ENCODE peak calls at places on chromosomes 13 and 19, in ten cellular contexts. L, C, H, P, Q, Z, K, W, T and D are unnamed samples. For H3K4me1, the result is how much of the 10 kb centered on the place peaks cover.

GRCh38 chr13:76385606-76386005 is 500.6 kb downstream of the KCTD12 start:
- DNase-seq in L (no peak), C (no peak), H (peak), P (no peak), Q (no peak), Z (no peak), K (peak), W (no peak), T (peak), D (no peak)

GRCh38 chr13:79604752-79605151 is 123.8 kb downstream of the NDFIP2 start:
- DNase-seq in L (no peak), C (no peak), H (peak), P (no peak), Q (no peak), Z (no peak), K (no peak), W (no peak), T (no peak), D (peak)

GRCh38 chr13:61777281-61777680 is 361.6 kb upstream of the PCDH20 start:
- DNase-seq in L (no peak), C (peak), H (no peak), P (no peak), Q (peak), Z (no peak), K (no peak), W (no peak), T (no peak), D (no peak)

GRCh38 chr13:52879950-52880650 is 31.7 kb upstream of the PCDH8 start:
- DNase-seq in L (no peak), C (no peak), H (no peak), P (no peak), Q (peak), Z (no peak), K (no peak), W (peak), T (no peak), D (no peak)

GRCh38 chr13:100540621-100541020 is 48.0 kb downstream of the GGACT start:
- DNase-seq in L (peak), C (no peak), H (peak), P (no peak), Q (no peak), Z (no peak), K (no peak), W (no peak), T (no peak), D (no peak)

GRCh38 chr13:106210327-106210726 is 325.1 kb downstream of the EFNB2 start:
- DNase-seq in L (peak), C (no peak), H (peak), P (no peak), Q (no peak), Z (no peak), K (no peak), W (no peak), T (no peak), D (no peak)

GRCh38 chr13:95368998-95369397 is 67.7 kb upstream of the ABCC4 start:
- DNase-seq in L (no peak), C (no peak), H (no peak), P (no peak), Q (no peak), Z (no peak), K (no peak), W (no peak), T (no peak), D (no peak)

GRCh38 chr13:32315255-32316029 is at the start of the genes BRCA2 and ZAR1L:
- DNase-seq in L (peak), C (peak), H (peak), P (peak), Q (peak), Z (peak), K (peak), W (peak), T (peak), D (peak)

GRCh38 chr13:106738279-106738678 is 170.3 kb upstream of the ARGLU1 start:
- DNase-seq in L (no peak), C (no peak), H (no peak), P (no peak), Q (peak), Z (no peak), K (no peak), W (no peak), T (no peak), D (no peak)

GRCh38 chr13:83752141-83752540 is 130.1 kb downstream of the SLITRK1 start:
- DNase-seq in L (peak), C (peak), H (peak), P (no peak), Q (no peak), Z (no peak), K (peak), W (no peak), T (peak), D (peak)

GRCh38 chr19:34295103-34295502 is 40.7 kb downstream of the GARRE1 start:
- DNase-seq in L (no peak), C (no peak), H (no peak), P (no peak), Q (no peak), Z (no peak), K (no peak), W (no peak), T (no peak), D (no peak)

GRCh38 chr13:108220042-108220441 is 1.9 kb downstream of the ABHD13 start:
- DNase-seq in L (no peak), C (no peak), H (no peak), P (no peak), Q (no peak), Z (no peak), K (no peak), W (no peak), T (peak), D (peak)

GRCh38 chr19:10998045-10998533 is 37.3 kb downstream of the SMARCA4 start:
- DNase-seq in L (peak), C (no peak), H (peak), P (no peak), Q (no peak), Z (no peak), K (no peak), W (no peak), T (peak), D (no peak)

GRCh38 chr19:23482829-23483228 is 87.6 kb upstream of the ZNF91 start:
- DNase-seq in L (no peak), C (no peak), H (no peak), P (no peak), Q (no peak), Z (peak), K (no peak), W (no peak), T (peak), D (peak)

GRCh38 chr19:23440791-23441190 is 45.5 kb upstream of the ZNF91 start:
- DNase-seq in L (no peak), C (no peak), H (no peak), P (peak), Q (no peak), Z (peak), K (peak), W (peak), T (no peak), D (no peak)

GRCh38 chr19:19067276-19068072 is 3.7 kb downstream of the SLC25A42 start:
- DNase-seq in L (no peak), C (no peak), H (no peak), P (no peak), Q (no peak), Z (no peak), K (peak), W (no peak), T (no peak), D (no peak)

GRCh38 chr19:49442354-49442753 is 1.0 kb upstream of the SLC17A7 start:
- DNase-seq in L (no peak), C (no peak), H (no peak), P (no peak), Q (peak), Z (no peak), K (peak), W (no peak), T (peak), D (no peak)

GRCh38 chr13:26184791-26185250 is 37.3 kb downstream of the RNF6 start:
- DNase-seq in L (peak), C (peak), H (peak), P (peak), Q (peak), Z (peak), K (peak), W (peak), T (peak), D (peak)

GRCh38 chr13:60369242-60369641 is 27.8 kb upstream of the TDRD3 start:
- DNase-seq in L (peak), C (no peak), H (peak), P (no peak), Q (no peak), Z (no peak), K (peak), W (no peak), T (peak), D (peak)

GRCh38 chr13:27997904-27998522 is 9.5 kb upstream of the URAD start:
- DNase-seq in L (peak), C (no peak), H (peak), P (peak), Q (peak), Z (no peak), K (peak), W (peak), T (peak), D (peak)

GRCh38 chr13:44397766-44398223 is 24.2 kb downstream of the SERP2 start:
- DNase-seq in L (peak), C (peak), H (peak), P (no peak), Q (peak), Z (no peak), K (no peak), W (no peak), T (no peak), D (no peak)

GRCh38 chr19:51712461-51713081 is 11.2 kb downstream of the HAS1 start:
- DNase-seq in L (peak), C (no peak), H (no peak), P (peak), Q (peak), Z (peak), K (peak), W (peak), T (peak), D (peak)

GRCh38 chr13:50668882-50669281 is 174.6 kb downstream of the DLEU7 start:
- DNase-seq in L (no peak), C (no peak), H (no peak), P (peak), Q (no peak), Z (no peak), K (no peak), W (no peak), T (no peak), D (no peak)

GRCh38 chr19:11096210-11096841 is 7.1 kb downstream of the LDLR start:
- DNase-seq in L (peak), C (peak), H (no peak), P (no peak), Q (no peak), Z (no peak), K (peak), W (no peak), T (peak), D (peak)

GRCh38 chr19:30781519-30781918 is 409.3 kb downstream of the ZNF536 start:
- DNase-seq in L (no peak), C (no peak), H (no peak), P (no peak), Q (no peak), Z (no peak), K (no peak), W (no peak), T (no peak), D (no peak)

GRCh38 chr13:112901951-112902651 is 66.9 kb upstream of the MCF2L start:
- DNase-seq in L (no peak), C (no peak), H (no peak), P (no peak), Q (no peak), Z (no peak), K (no peak), W (peak), T (no peak), D (no peak)

GRCh38 chr19:51733742-51734522 is 10.1 kb upstream of the HAS1 start:
- DNase-seq in L (no peak), C (no peak), H (no peak), P (no peak), Q (no peak), Z (no peak), K (no peak), W (no peak), T (no peak), D (no peak)

GRCh38 chr13:72208112-72208645 is 341.2 kb upstream of the DACH1 start:
- DNase-seq in L (no peak), C (no peak), H (peak), P (no peak), Q (no peak), Z (no peak), K (no peak), W (no peak), T (peak), D (peak)

GRCh38 chr13:114043421-114044053 is 69.7 kb upstream of the C13orf46 start:
- DNase-seq in L (peak), C (peak), H (peak), P (peak), Q (no peak), Z (no peak), K (peak), W (peak), T (no peak), D (no peak)

GRCh38 chr19:7333198-7334118 is 15.3 kb upstream of the ARHGEF18 start:
- DNase-seq in L (no peak), C (peak), H (no peak), P (no peak), Q (no peak), Z (no peak), K (no peak), W (no peak), T (peak), D (peak)

GRCh38 chr19:1041835-1042685 is 2.2 kb downstream of the ABCA7 start:
- DNase-seq in L (no peak), C (no peak), H (no peak), P (no peak), Q (no peak), Z (no peak), K (peak), W (peak), T (peak), D (no peak)

GRCh38 chr19:39544201-39544903 is 4.4 kb upstream of the EID2 start:
- DNase-seq in L (peak), C (no peak), H (peak), P (no peak), Q (no peak), Z (no peak), K (peak), W (no peak), T (no peak), D (peak)

GRCh38 chr13:67281476-67281875 is 51.3 kb upstream of the PCDH9 start:
- DNase-seq in L (no peak), C (no peak), H (no peak), P (no peak), Q (no peak), Z (no peak), K (no peak), W (no peak), T (no peak), D (no peak)

GRCh38 chr13:112219753-112220152 is 152.8 kb downstream of the SOX1 start:
- DNase-seq in L (no peak), C (no peak), H (no peak), P (no peak), Q (no peak), Z (no peak), K (no peak), W (no peak), T (no peak), D (no peak)

GRCh38 chr13:102721800-102722231 is 27.0 kb upstream of the METTL21C start:
- DNase-seq in L (no peak), C (peak), H (no peak), P (no peak), Q (no peak), Z (no peak), K (peak), W (no peak), T (no peak), D (no peak)

GRCh38 chr19:51138549-51138979 is 3.5 kb upstream of the SIGLEC7 start:
- DNase-seq in L (no peak), C (no peak), H (no peak), P (no peak), Q (no peak), Z (no peak), K (no peak), W (no peak), T (no peak), D (no peak)

GRCh38 chr19:29266603-29267002 is 53.7 kb upstream of the UQCRFS1 start:
- DNase-seq in L (no peak), C (no peak), H (no peak), P (no peak), Q (no peak), Z (no peak), K (no peak), W (no peak), T (no peak), D (no peak)

GRCh38 chr19:48250290-48251025 is 5.3 kb downstream of the CARD8 start:
- DNase-seq in L (no peak), C (no peak), H (no peak), P (no peak), Q (no peak), Z (no peak), K (no peak), W (no peak), T (no peak), D (no peak)
- H3K4me1 ChIP-seq in L (under half), C (under half), H (under half), P (half or more), Q (under half), Z (under half), K (under half), W (under half), T (under half), D (under half)

GRCh38 chr19:54414156-54414555 is 1.1 kb upstream of the TTYH1 start:
- DNase-seq in L (no peak), C (no peak), H (no peak), P (no peak), Q (no peak), Z (no peak), K (no peak), W (no peak), T (no peak), D (no peak)

GRCh38 chr19:54412877-54413276 is 2.4 kb upstream of the TTYH1 start:
- DNase-seq in L (no peak), C (no peak), H (no peak), P (no peak), Q (no peak), Z (no peak), K (no peak), W (no peak), T (no peak), D (no peak)

GRCh38 chr19:54416695-54417491 is 1.6 kb downstream of the TTYH1 start:
- DNase-seq in L (no peak), C (no peak), H (no peak), P (no peak), Q (peak), Z (no peak), K (no peak), W (no peak), T (no peak), D (no peak)

GRCh38 chr19:54415901-54416621 is 797 bp downstream of the TTYH1 start:
- DNase-seq in L (no peak), C (no peak), H (no peak), P (no peak), Q (peak), Z (no peak), K (no peak), W (no peak), T (no peak), D (no peak)

DNA sequence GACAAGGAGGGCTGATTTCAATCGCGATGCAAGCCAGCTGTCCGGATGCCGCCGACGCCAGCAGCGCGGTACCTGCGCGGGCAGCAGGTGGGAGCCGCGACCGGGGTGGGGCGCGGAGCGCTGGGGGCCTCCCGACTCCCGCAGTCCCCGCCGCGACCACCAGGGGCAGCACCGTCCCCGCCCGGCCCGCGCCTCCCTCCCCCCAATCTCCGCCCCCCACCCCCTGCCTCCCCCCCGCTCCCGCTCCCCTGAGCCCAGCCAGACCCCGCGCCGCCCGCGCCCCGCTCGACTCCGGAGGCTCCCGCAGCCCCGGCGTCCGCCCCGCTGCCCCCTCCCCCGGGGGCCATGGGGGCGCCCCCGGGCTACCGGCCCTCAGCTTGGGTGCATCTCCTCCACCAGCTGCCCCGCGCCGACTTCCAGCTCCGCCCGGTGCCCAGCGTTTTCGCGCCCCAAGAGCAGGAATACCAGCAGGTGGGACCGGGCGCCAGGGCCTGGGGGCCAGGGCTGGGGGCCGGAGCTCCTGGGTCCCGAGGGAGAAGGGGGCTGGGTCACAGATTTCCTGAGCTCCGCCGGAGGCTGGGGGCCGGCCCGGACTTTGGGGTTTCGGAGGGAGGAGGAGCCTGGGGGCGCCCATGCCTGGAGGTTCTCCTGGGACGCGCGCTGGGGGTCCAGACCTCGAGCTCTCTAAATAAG is at the start of gene TTYH1:
- DNase-seq in L (no peak), C (no peak), H (no peak), P (no peak), Q (peak), Z (no peak), K (no peak), W (peak), T (no peak), D (no peak)
- H3K4me2 ChIP-seq in L (no peak), C (no peak), H (no peak), P (no peak), Q (peak), Z (no peak), K (no peak), W (peak), T (no peak), D (no peak)

DNA sequence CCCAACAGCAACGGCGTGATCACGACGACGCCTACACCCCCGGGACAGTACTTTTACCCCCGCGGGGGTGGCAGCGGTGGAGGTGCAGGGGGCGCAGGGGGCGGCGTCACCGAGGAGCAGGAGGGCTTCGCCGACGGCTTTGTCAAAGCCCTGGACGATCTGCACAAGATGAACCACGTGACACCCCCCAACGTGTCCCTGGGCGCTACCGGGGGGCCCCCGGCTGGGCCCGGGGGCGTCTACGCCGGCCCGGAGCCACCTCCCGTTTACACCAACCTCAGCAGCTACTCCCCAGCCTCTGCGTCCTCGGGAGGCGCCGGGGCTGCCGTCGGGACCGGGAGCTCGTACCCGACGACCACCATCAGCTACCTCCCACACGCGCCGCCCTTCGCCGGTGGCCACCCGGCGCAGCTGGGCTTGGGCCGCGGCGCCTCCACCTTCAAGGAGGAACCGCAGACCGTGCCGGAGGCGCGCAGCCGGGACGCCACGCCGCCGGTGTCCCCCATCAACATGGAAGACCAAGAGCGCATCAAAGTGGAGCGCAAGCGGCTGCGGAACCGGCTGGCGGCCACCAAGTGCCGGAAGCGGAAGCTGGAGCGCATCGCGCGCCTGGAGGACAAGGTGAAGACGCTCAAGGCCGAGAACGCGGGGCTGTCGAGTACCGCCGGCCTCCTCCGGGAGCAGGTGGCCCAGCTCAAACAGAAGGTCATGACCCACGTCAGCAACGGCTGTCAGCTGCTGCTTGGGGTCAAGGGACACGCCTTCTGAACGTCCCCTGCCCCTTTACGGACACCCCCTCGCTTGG is 964 bp downstream of the JUNB start:
- DNase-seq in L (peak), C (no peak), H (peak), P (peak), Q (peak), Z (peak), K (peak), W (peak), T (peak), D (peak)
- H3K4me1 ChIP-seq in L (under half), C (under half), H (under half), P (under half), Q (under half), Z (half or more), K (under half), W (under half), T (under half), D (under half)

GRCh38 chr13:30898070-30898469 is 8.0 kb upstream of the MEDAG start:
- DNase-seq in L (no peak), C (no peak), H (no peak), P (no peak), Q (no peak), Z (no peak), K (no peak), W (no peak), T (no peak), D (no peak)
- H3K4me2 ChIP-seq in L (no peak), C (peak), H (no peak), P (no peak), Q (no peak), Z (no peak), K (peak), W (no peak), T (no peak), D (no peak)